ENCODE peak calls at places on chromosomes 7 and 10, in four cellular contexts. N is transverse colon, G is GM12878, H is tibial nerve. F is an unnamed sample.
A peak's percentile ranks its signal among the peaks of the same experiment; 100 is the strongest.

GRCh38 chr10:51086695-51087094 is 12.4 kb downstream of the PRKG1 start:
- DNase-seq in G (no peak), N (no peak), H (no peak), F (no peak)

GRCh38 chr7:130895006-130895750 is 161.2 kb upstream of the KLF14 start:
- DNase-seq in H (no peak), G (no peak), N (no peak), F (no peak)

GRCh38 chr10:69729326-69730048 is 72.2 kb upstream of the COL13A1 start:
- DNase-seq in G (no peak), N (no peak), H (no peak), F (no peak)

GRCh38 chr7:133024604-133025003 is 57.3 kb downstream of the CHCHD3 start:
- DNase-seq in H (no peak), G (no peak), N (no peak), F (no peak)

GRCh38 chr10:98602224-98602623 is 155.5 kb upstream of the HPS1 start:
- DNase-seq in G (no peak), H (no peak), N (no peak), F (no peak)

GRCh38 chr10:21055339-21056135 is 158.4 kb upstream of the NEBL start:
- DNase-seq in H (no peak), G (no peak), N (no peak), F (no peak)

GRCh38 chr10:35448687-35449662 is 112.7 kb downstream of the CCNY start:
- DNase-seq in H (no peak), N (no peak), G (no peak), F (no peak)

GRCh38 chr7:908159-908918 is 32.0 kb downstream of the GET4 start:
- DNase-seq in H (no peak), G (no peak), N (no peak), F (no peak)

GRCh38 chr7:82677493-82677892 is 233.9 kb upstream of the CACNA2D1 start:
- DNase-seq in N (peak; percentile 11), H (no peak), G (no peak), F (no peak)

GRCh38 chr10:97049670-97050069 is 136.1 kb downstream of the SLIT1 start:
- DNase-seq in G (no peak), N (no peak), H (no peak), F (no peak)

GRCh38 chr7:44539669-44540516 is 1.2 kb downstream of the NPC1L1 start:
- DNase-seq in G (no peak), N (no peak), H (no peak), F (no peak)

GRCh38 chr7:140342732-140343514 is 55.4 kb downstream of the SLC37A3 start:
- DNase-seq in N (peak; percentile 57), G (no peak), H (no peak), F (no peak)

GRCh38 chr10:60536529-60537114 is 146.9 kb upstream of the ANK3 start:
- DNase-seq in G (no peak), H (no peak), N (no peak), F (no peak)

GRCh38 chr7:75611557-75612178 is 119.5 kb downstream of the SPDYE5 start:
- DNase-seq in N (peak; percentile 16), G (no peak), H (peak; percentile 43), F (peak; percentile 85)

GRCh38 chr7:2399848-2400587 is 3.4 kb upstream of the CHST12 start:
- DNase-seq in N (peak; percentile 75), H (peak; percentile 83), G (no peak), F (peak; percentile 89)

GRCh38 chr7:102129636-102130370 is 156.9 kb upstream of the SH2B2 start:
- DNase-seq in G (no peak), H (no peak), N (no peak), F (no peak)

GRCh38 chr10:5595591-5596590 is 70.5 kb downstream of the ASB13 start:
- DNase-seq in H (no peak), N (no peak), G (no peak), F (no peak)

GRCh38 chr7:55569269-55569663 is 3.0 kb downstream of the VOPP1 start:
- DNase-seq in G (no peak), N (no peak), H (no peak), F (no peak)

GRCh38 chr7:55569797-55570196 is 2.5 kb downstream of the VOPP1 start:
- DNase-seq in N (no peak), G (no peak), H (no peak), F (no peak)

GRCh38 chr7:55571534-55572377 is 546 bp downstream of the VOPP1 start:
- DNase-seq in H (no peak), G (no peak), N (peak; percentile 78), F (peak; percentile 77)

GRCh38 chr7:55570939-55571338 is 1.4 kb downstream of the VOPP1 start:
- DNase-seq in H (no peak), N (no peak), G (no peak), F (no peak)

DNA sequence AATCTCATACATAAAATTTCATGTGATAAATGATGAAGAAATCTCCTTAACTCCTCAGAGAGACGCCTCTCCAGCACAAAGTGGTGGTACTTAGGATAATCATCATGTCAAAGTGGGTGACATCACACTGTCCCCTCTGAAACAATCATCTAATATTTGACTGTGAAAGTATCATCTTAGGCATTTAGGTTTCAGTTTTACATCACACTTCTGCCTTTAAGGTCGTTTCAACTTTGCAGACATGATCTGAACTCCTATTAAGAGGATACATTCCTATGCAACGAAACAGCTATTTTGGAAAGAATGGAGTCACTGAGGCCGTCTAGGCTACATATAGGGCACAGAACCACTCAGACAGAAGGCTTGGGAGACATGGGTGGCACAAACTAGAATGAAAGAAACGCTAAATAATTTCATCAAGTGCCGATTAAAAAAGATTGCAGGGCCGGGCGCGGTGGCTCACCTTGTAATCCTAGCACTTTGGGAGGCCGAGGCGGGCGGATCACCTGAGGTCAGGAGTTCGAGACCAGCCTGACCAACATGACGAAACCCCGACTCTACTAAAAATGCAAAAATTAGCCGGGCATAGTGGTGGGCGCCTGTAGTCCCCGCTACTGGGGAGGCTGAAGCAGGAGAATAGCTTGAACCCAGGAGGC is 2.0 kb downstream of the VOPP1 start:
- DNase-seq in G (no peak), N (no peak), H (no peak), F (no peak)
- H3K4me3 ChIP-seq in G (peak overlapping the region; percentile 98), N (no peak overlapping the region), H (peak overlapping the region; percentile 83), F (peak overlapping the region; percentile 98)

DNA sequence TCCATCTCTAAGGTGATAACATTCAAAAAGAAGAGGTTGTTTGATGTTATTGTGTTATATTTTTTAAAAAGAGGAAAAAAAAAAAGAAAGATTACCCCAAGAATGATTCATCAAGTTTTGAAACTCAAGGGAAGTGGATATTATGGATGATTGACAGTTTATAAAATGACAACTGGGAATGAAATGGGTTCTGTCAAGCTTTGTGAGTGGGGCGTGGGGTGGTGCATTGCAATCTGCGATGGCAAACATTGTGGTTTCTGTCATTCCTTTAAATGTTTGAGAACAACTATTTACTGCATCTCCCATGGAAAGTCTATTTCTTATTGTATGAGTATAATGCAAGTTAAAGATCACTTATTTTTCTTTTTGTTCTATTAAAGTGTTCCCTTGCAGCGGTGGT is 297.0 kb downstream of the CCDC3 start:
- DNase-seq in H (no peak), N (no peak), G (no peak), F (no peak)
- TF ChIP-seq EP300 in H (no peak), N (no peak), G (no peak), F (no peak)

GRCh38 chr7:91135300-91135699 is 128.9 kb upstream of the FZD1 start:
- DNase-seq in N (no peak), H (no peak), G (no peak), F (no peak)
- H3K36me3 ChIP-seq in N (no peaks in the 10 kb centered on the region), H (no peaks in the 10 kb centered on the region), G (no peaks in the 10 kb centered on the region), F (no peaks in the 10 kb centered on the region)

DNA sequence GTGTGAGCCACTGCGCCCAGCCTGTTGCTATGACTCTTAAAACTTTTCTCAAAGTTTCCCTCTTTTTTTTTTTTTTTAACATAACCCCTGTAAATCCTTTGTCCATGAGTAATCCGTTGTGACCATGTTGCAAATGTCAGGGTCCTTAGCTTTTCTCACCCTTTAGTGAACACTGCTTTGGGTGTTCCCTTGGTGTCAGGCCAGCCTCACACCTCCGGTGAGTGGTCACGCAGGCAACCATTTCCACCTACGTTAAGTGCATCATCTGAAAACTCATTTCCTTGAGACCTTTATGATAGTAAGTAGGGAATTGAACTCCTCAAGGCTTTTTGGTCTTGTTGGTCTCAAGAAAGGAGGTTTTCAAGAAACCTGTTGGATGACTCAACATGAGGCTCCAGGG is 41.3 kb upstream of the OPN4 start:
- DNase-seq in N (no peak), G (no peak), H (no peak), F (no peak)
- H3K4me3 ChIP-seq in N (no peak overlapping the region), G (no peak overlapping the region), H (no peak overlapping the region), F (no peak overlapping the region)

GRCh38 chr7:73774923-73775322 is 4.9 kb upstream of the CLDN3 start:
- DNase-seq in H (no peak), G (no peak), N (no peak), F (no peak)
- TF ChIP-seq EP300 in H (no peak), G (no peak), N (no peak), F (no peak)

GRCh38 chr7:32580646-32581045 is 85.4 kb downstream of the AVL9 start:
- DNase-seq in H (no peak), N (no peak), G (no peak), F (no peak)

GRCh38 chr7:32586291-32587221 is 91.3 kb downstream of the AVL9 start:
- DNase-seq in N (no peak), G (no peak), H (no peak), F (no peak)

GRCh38 chr7:32582036-32582435 is 86.7 kb downstream of the AVL9 start:
- DNase-seq in H (no peak), N (no peak), G (no peak), F (no peak)

GRCh38 chr7:32587431-32587948 is 92.2 kb downstream of the AVL9 start:
- DNase-seq in G (no peak), N (no peak), H (no peak), F (no peak)

DNA sequence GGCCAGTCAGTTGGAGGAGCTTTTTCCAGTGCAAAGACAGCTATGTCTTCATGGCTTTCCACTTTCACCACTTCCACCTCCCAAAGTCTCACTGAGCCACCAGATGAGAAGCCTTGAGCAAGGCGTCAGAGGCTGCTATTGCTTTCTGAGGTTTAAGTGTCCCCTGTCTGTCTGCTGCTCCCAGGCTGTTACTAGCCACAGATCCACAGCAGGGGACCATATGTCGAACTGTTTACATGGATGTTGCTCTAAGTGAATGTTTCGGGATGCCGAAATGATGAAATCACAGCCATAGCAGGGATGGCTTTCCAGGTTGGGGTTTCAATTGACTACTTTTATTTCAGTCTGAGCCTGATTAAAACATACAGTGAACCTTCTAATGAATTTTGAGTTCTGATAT is 88.5 kb downstream of the AVL9 start:
- DNase-seq in G (no peak), N (no peak), H (no peak), F (no peak)
- H3K36me3 ChIP-seq in G (peaks cover 10% of the 10 kb centered on the region), N (peaks cover 40% of the 10 kb centered on the region), H (peaks cover 7% of the 10 kb centered on the region), F (peaks cover 73% of the 10 kb centered on the region)

GRCh38 chr10:2674451-2674850 is 392.9 kb upstream of the PFKP start:
- DNase-seq in N (no peak), H (no peak), G (no peak), F (no peak)

GRCh38 chr10:2680802-2681201 is 386.5 kb upstream of the PFKP start:
- DNase-seq in H (no peak), N (no peak), G (no peak), F (no peak)

GRCh38 chr10:2679646-2680045 is 387.7 kb upstream of the PFKP start:
- DNase-seq in N (no peak), H (no peak), G (no peak), F (no peak)

GRCh38 chr10:2681911-2682310 is 385.4 kb upstream of the PFKP start:
- DNase-seq in G (no peak), H (no peak), N (no peak), F (no peak)

DNA sequence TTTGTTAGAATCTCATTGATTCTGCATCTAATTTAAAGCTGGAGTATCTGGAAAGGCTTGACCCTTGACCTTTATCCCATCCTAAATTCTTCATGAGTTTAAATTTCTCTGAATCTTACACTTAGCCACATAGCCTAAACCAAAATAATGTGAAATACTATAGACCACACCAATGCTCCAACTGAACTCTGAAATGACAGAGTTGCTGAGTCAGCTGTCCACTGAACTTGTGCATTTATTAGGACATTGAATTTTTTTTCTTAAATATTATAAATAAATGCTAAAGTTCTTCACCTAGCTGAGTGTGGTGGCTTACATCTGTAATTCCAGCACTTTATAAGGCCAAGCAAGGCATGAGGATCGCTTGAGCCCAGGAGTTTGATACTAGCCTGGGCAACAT is 390.9 kb upstream of the PFKP start:
- DNase-seq in N (no peak), H (no peak), G (no peak), F (no peak)
- H3K4me3 ChIP-seq in N (no peak overlapping the region), H (no peak overlapping the region), G (no peak overlapping the region), F (no peak overlapping the region)

F was measured in suprapubic skin.